ENCODE peak calls at places on chromosomes 3 and 15, in nine cellular contexts. J is OCI-LY7, I is BJ, S is psoas muscle, F is GM12878, U is AG10803, T is dorsolateral prefrontal cortex, Z is suprapubic skin, A is Peyer's patch. Y is an unnamed sample.

GRCh38 chr15:89462198-89462912 is 34.0 kb downstream of the RHCG start:
- DNase-seq in J (peak), S (no peak), T (peak), Z (no peak), F (no peak), I (no peak), U (peak), A (no peak), Y (peak)

GRCh38 chr3:70753572-70753971 is 441.1 kb upstream of the MDFIC2 start:
- DNase-seq in U (no peak), I (no peak), S (no peak), Z (no peak), J (no peak), F (no peak), A (no peak), T (no peak), Y (no peak)

GRCh38 chr15:56325186-56325585 is 40.0 kb upstream of the TEX9 start:
- DNase-seq in T (no peak), J (no peak), F (no peak), U (peak), A (no peak), Z (no peak), S (no peak), I (peak), Y (peak)

GRCh38 chr15:92655178-92655995 is at the start of gene FAM174B:
- DNase-seq in J (no peak), F (no peak), U (peak), Z (no peak), A (peak), S (peak), I (no peak), T (no peak), Y (peak)

GRCh38 chr3:193593666-193594025 is 638 bp downstream of the OPA1 start:
- DNase-seq in T (no peak), A (no peak), J (peak), Z (no peak), U (peak), S (no peak), F (no peak), I (no peak), Y (peak)

GRCh38 chr15:69217381-69217780 is 56.9 kb downstream of the GLCE start:
- DNase-seq in S (no peak), T (no peak), F (no peak), A (no peak), I (no peak), J (no peak), Z (no peak), U (no peak), Y (no peak)

GRCh38 chr3:146574173-146574572 is 29.8 kb upstream of the PLSCR1 start:
- DNase-seq in S (no peak), Z (no peak), F (no peak), T (no peak), U (no peak), A (no peak), I (no peak), J (no peak), Y (no peak)

GRCh38 chr3:172285844-172286243 is 162.4 kb downstream of the GHSR start:
- DNase-seq in I (peak), A (no peak), T (no peak), Z (no peak), S (no peak), J (no peak), U (peak), F (no peak), Y (peak)

GRCh38 chr15:70602281-70602680 is 161.1 kb downstream of the UACA start:
- DNase-seq in J (no peak), S (no peak), Z (no peak), T (no peak), U (no peak), F (no peak), A (no peak), I (no peak), Y (no peak)

GRCh38 chr3:177318559-177318958 is 121.3 kb upstream of the TBL1XR1 start:
- DNase-seq in A (no peak), Z (no peak), F (no peak), S (no peak), J (no peak), U (no peak), T (no peak), I (no peak), Y (no peak)

GRCh38 chr3:166810741-166811445 is 569.2 kb downstream of the ZBBX start:
- DNase-seq in I (no peak), Z (no peak), F (no peak), S (no peak), J (no peak), A (no peak), U (no peak), T (no peak), Y (no peak)

GRCh38 chr3:195907730-195908438 is 467 bp downstream of the TNK2 start:
- DNase-seq in I (no peak), U (no peak), S (peak), F (peak), T (no peak), Z (no peak), J (peak), A (peak), Y (peak)

GRCh38 chr3:178518660-178519396 is 17.4 kb upstream of the KCNMB2 start:
- DNase-seq in Z (no peak), F (peak), A (no peak), I (no peak), J (no peak), U (no peak), S (no peak), T (no peak), Y (peak)

GRCh38 chr15:88897456-88898194 is 2.3 kb upstream of the HAPLN3 start:
- DNase-seq in T (peak), U (peak), J (peak), I (no peak), F (no peak), Z (peak), S (peak), A (peak), Y (peak)

GRCh38 chr3:158434412-158435038 is 136.5 kb upstream of the MLF1 start:
- DNase-seq in Z (no peak), S (no peak), T (peak), F (peak), J (peak), A (peak), I (peak), U (peak), Y (peak)

GRCh38 chr15:64369078-64369607 is 12.1 kb downstream of the PCLAF start:
- DNase-seq in S (no peak), F (no peak), Z (no peak), A (no peak), I (no peak), U (no peak), J (no peak), T (no peak), Y (no peak)

GRCh38 chr3:30114918-30115317 is 491.5 kb upstream of the TGFBR2 start:
- DNase-seq in F (no peak), I (no peak), Z (no peak), T (no peak), S (no peak), U (no peak), A (no peak), J (no peak), Y (no peak)

GRCh38 chr15:69253156-69253555 is 45.6 kb upstream of the PAQR5 start:
- DNase-seq in F (no peak), T (peak), S (no peak), I (peak), U (peak), Z (no peak), A (no peak), J (no peak), Y (peak)

GRCh38 chr3:15290731-15291130 is 41.7 kb downstream of the SH3BP5 start:
- DNase-seq in A (no peak), S (no peak), J (no peak), T (no peak), Z (no peak), U (no peak), F (no peak), I (no peak), Y (no peak)

GRCh38 chr3:21170964-21171363 is 580.0 kb downstream of the ZNF385D start:
- DNase-seq in I (no peak), A (no peak), U (no peak), T (no peak), J (peak), S (no peak), Z (no peak), F (no peak), Y (no peak)

GRCh38 chr15:72155021-72155621 is 36.9 kb downstream of the SENP8 start:
- DNase-seq in T (peak), Z (no peak), I (no peak), S (peak), F (no peak), A (peak), J (no peak), U (peak), Y (peak)
- H3K4me3 ChIP-seq in T (peak), Z (peak), I (peak), S (peak), F (no peak), A (peak), J (no peak), U (peak), Y (peak)

DNA sequence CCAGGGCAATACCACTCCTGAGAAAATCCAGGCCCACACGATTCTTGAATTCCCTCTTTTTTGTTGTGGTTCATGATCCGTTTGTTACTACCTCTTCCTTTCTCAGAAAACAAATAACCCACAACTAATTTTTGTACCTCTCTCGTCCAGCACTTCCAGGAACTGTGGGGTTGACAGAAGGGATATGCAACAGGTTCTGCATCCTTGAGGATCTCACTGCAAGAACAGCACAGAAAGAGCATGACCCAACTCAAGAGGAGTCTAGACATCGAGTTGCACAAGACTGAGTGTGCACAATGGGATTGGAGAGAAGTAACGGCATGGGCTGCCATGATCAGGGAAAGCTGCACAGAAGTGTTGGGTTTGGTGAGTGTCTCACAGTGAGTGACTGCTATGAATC is 533.3 kb downstream of the SOX2 start:
- DNase-seq in I (no peak), U (no peak), S (no peak), J (no peak), F (no peak), Z (no peak), A (no peak), T (no peak), Y (no peak)
- TF ChIP-seq CTCF in I (no peak), U (no peak), S (no peak), J (no peak), F (no peak), Z (no peak), A (no peak), T (no peak), Y (no peak)

GRCh38 chr15:40927497-40928346 is 1.4 kb upstream of the DLL4 start:
- DNase-seq in I (no peak), U (no peak), J (no peak), S (no peak), A (no peak), F (no peak), Z (no peak), T (no peak), Y (no peak)
- H3K4me3 ChIP-seq in I (peak), U (peak), J (peak), S (peak), A (peak), F (peak), Z (peak), T (peak), Y (peak)

GRCh38 chr3:82165266-82165665 is 403.8 kb upstream of the GBE1 start:
- DNase-seq in T (no peak), F (no peak), Z (no peak), S (no peak), A (no peak), J (no peak), I (no peak), U (no peak), Y (no peak)

GRCh38 chr3:82163907-82164520 is 402.6 kb upstream of the GBE1 start:
- DNase-seq in S (no peak), A (no peak), J (peak), U (peak), T (no peak), I (no peak), Z (no peak), F (no peak), Y (peak)
- TF ChIP-seq CTCF in S (peak), A (no peak), J (peak), U (peak), T (no peak), I (peak), Z (no peak), F (peak), Y (peak)

DNA sequence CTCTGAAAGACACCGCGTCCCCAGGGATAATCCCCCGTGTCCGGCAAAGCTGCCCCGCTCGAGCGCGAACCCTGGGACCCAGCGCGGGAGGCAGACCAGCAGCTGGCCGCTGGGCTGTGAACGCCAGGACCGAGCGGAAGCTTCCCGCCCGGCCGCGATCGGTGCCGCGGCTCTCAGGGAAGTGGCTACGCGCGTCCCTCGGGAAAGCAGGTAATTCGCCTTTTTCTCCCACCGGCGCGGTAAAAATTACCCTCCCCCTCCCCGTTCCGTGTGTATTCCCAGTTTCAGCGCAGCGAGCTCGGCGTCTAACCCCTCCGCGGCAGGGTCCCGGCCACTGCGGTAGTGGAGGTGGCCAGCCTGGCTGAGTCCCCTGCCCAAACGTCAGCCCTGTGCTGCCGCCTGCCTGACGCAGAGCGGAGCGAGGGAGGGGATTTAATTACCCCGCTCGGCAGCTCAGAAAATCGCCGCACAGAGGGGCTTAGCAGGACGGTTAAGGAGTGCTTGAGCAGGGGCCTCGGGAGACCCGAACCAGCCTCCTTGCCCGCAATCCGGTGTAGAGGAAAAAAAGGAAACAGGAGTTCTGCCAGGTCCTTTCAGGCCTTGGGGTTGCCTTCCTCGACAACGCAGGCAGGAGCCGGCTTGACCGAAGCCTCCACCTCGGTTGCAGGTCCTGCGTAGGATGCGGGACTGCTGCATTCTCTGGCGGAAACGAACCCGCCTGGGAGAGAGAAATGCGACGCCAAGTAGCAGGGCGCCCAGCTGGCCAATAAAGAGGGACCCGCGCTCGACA is 2.9 kb downstream of the GATA2 start:
- DNase-seq in J (no peak), T (no peak), U (no peak), S (no peak), F (no peak), Z (peak), A (peak), I (no peak), Y (peak)
- H3K4me3 ChIP-seq in J (no peak), T (peak), U (peak), S (peak), F (no peak), Z (peak), A (peak), I (peak), Y (peak)

GRCh38 chr3:105829229-105829628 is 39.6 kb downstream of the CBLB start:
- DNase-seq in T (no peak), S (no peak), J (no peak), A (peak), Z (no peak), F (no peak), U (no peak), I (no peak), Y (no peak)

GRCh38 chr3:105829879-105830622 is 38.8 kb downstream of the CBLB start:
- DNase-seq in I (no peak), F (no peak), S (no peak), J (no peak), T (no peak), U (peak), Z (no peak), A (no peak), Y (no peak)

GRCh38 chr3:105828703-105829102 is 40.1 kb downstream of the CBLB start:
- DNase-seq in I (no peak), A (no peak), J (no peak), T (no peak), F (no peak), S (no peak), U (no peak), Z (no peak), Y (no peak)

GRCh38 chr3:105827101-105827634 is 41.6 kb downstream of the CBLB start:
- DNase-seq in S (no peak), Z (no peak), J (no peak), T (no peak), F (peak), A (no peak), U (no peak), I (no peak), Y (no peak)

DNA sequence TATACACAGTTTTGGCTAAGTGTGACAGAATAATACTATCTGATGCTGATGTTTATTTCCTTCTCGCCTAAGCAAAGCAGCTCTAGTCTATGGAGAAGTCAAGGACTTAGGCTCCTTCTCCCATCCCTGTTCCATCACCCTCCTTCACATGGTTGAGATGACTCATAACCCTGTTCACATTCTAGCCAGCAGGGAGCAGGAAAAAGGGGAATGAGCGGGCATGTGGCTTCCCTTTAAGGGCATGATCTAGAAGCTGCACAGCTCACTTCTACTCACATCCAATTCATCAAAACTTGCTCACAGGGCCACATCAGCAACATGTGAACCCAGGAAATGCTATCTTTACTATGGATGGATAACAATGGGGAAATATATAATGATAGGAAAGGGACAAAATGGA is 40.9 kb downstream of the CBLB start:
- DNase-seq in T (no peak), I (no peak), J (no peak), U (peak), A (peak), F (no peak), Z (no peak), S (peak), Y (peak)
- TF ChIP-seq CTCF in T (no peak), I (peak), J (no peak), U (peak), A (no peak), F (no peak), Z (no peak), S (peak), Y (peak)

Y was measured in fibroblast of villous mesenchyme.